ENCODE peak calls at places on chromosomes 5 and 9, in four cellular contexts. L is heart right ventricle, R is right lobe of liver, O is HCT116. J is an unnamed sample.

GRCh38 chr9:89021154-89021803 is 30.0 kb downstream of the S1PR3 start:
- DNase-seq in L (no peak), R (no peak), O (peak; percentile 19), J (peak; percentile 73)

GRCh38 chr5:72063219-72063819 is 44.0 kb upstream of the MAP1B start:
- DNase-seq in L (no peak), R (no peak), O (no peak), J (no peak)

GRCh38 chr9:137240321-137240840 is 706 bp upstream of the TUBB4B start:
- DNase-seq in L (peak; percentile 85), R (peak; percentile 78), O (no peak), J (peak; percentile 69)

GRCh38 chr9:96854877-96855273 is 561 bp upstream of the ZNF782 start:
- DNase-seq in L (no peak), R (no peak), O (no peak), J (no peak)

GRCh38 chr5:40853632-40854192 is 12.5 kb downstream of the CARD6 start:
- DNase-seq in L (no peak), R (no peak), O (no peak), J (no peak)

GRCh38 chr5:57887851-57888621 is 405.4 kb upstream of the ACTBL2 start:
- DNase-seq in L (no peak), R (no peak), O (peak; percentile 61), J (peak; percentile 61)

GRCh38 chr5:175821790-175822211 is 49.6 kb upstream of the CPLX2 start:
- DNase-seq in L (no peak), R (no peak), O (peak; percentile 89), J (peak; percentile 61)

GRCh38 chr5:135304352-135305221 is 94.4 kb downstream of the MACROH2A1 start:
- DNase-seq in L (no peak), R (no peak), O (no peak), J (peak; percentile 31)

GRCh38 chr9:15187589-15187988 is 119.4 kb downstream of the TTC39B start:
- DNase-seq in L (no peak), R (no peak), O (no peak), J (no peak)

GRCh38 chr5:112338681-112339337 is 80.3 kb downstream of the EPB41L4A start:
- DNase-seq in L (no peak), R (no peak), O (no peak), J (no peak)

GRCh38 chr9:95316794-95317118 is 753 bp downstream of the FANCC start:
- DNase-seq in L (peak; percentile 68), R (peak; percentile 85), O (peak; percentile 45), J (peak; percentile 89)

GRCh38 chr5:159061834-159062530 is 37.7 kb downstream of the EBF1 start:
- DNase-seq in L (no peak), R (peak; percentile 55), O (no peak), J (no peak)

GRCh38 chr9:116156621-116157314 is 3.2 kb downstream of the PAPPA start:
- DNase-seq in L (peak; percentile 63), R (no peak), O (no peak), J (peak; percentile 79)

GRCh38 chr5:177507165-177507564 is 2.5 kb downstream of the DOK3 start:
- DNase-seq in L (no peak), R (no peak), O (no peak), J (no peak)

GRCh38 chr9:78860806-78861475 is 564.0 kb downstream of the PSAT1 start:
- DNase-seq in L (no peak), R (no peak), O (no peak), J (no peak)

GRCh38 chr9:99001892-99002291 is 58.2 kb downstream of the COL15A1 start:
- DNase-seq in L (no peak), R (no peak), O (no peak), J (no peak)

GRCh38 chr9:77511525-77511924 is 136.6 kb downstream of the GNA14 start:
- DNase-seq in L (no peak), R (no peak), O (no peak), J (no peak)

GRCh38 chr5:2223303-2223702 is 340.6 kb upstream of the IRX4 start:
- DNase-seq in L (no peak), R (no peak), O (no peak), J (no peak)

GRCh38 chr9:14190240-14190639 is 123.7 kb downstream of the NFIB start:
- DNase-seq in L (no peak), R (no peak), O (no peak), J (no peak)

GRCh38 chr5:109448838-109449237 is 39.1 kb upstream of the PJA2 start:
- DNase-seq in L (no peak), R (no peak), O (no peak), J (no peak)

DNA sequence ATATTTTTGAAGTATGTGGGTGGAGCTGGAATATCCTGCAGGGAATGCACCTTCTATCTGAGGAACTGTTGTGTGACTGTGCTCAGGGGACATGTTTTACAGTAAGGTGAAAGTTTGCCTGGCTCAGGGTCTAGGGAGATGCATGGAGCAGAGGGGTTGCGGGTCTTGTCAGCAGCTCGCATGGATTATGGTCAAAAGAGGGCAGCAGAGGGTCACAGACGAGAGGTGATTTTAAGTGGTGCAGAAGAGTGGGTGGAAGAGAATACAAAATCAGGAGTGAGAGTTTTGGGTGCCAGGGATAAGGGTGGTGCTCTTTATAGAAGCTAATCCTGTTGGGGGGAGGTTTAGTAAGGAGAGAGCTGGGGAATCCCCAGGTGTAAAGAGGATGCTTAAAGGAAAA is 53.5 kb upstream of the GRIN3A start:
- DNase-seq in L (no peak), R (no peak), O (peak; percentile 10), J (peak; percentile 6)
- H3K27ac ChIP-seq in L (no peak overlapping the region), R (no peak overlapping the region), O (no peak overlapping the region), J (no peak overlapping the region)

GRCh38 chr5:77631166-77631582 is 7.3 kb downstream of the OTP start:
- DNase-seq in L (no peak), R (no peak), O (no peak), J (no peak)

GRCh38 chr5:77627869-77628674 is 10.4 kb downstream of the OTP start:
- DNase-seq in L (no peak), R (no peak), O (no peak), J (no peak)

GRCh38 chr5:77628840-77629552 is 9.5 kb downstream of the OTP start:
- DNase-seq in L (no peak), R (no peak), O (no peak), J (no peak)

GRCh38 chr5:77630246-77631165 is 8.0 kb downstream of the OTP start:
- DNase-seq in L (peak; percentile 44), R (peak; percentile 58), O (peak; percentile 61), J (peak; percentile 78)

DNA sequence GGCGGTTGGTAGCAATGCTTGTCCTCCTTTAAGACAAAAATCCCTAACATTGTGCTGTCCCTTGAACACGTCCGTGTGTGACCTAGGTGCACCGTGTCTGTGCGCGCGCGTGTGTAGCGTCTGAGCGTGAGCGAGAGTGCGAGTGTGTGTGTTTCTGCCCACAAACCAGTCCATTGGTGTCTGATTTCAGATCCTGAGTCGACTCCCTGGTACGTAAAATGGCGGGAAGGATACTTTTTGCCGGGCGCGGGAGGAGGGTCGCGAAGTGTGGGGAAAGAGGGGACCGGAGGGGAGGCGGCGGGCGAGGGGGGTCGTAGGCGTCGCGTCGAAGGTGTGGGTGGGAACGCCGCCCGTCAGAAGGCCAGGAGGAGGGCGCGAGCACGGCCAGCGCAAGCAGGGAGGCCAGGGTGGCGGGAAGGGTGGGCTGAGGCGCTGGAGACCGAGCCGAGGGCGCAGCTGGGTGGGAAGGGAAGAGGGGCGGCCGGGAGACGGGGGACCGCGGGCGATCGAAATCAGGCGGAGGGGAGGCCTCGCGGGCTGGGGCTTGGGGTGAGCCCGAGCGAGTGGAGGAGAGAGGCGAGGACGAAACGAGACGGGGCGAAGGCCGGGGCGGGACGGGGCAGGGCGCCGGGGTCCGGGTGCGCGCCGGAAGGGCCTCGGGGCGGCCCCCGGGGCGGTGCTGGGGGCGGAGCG is 8.8 kb downstream of the OTP start:
- DNase-seq in L (no peak), R (no peak), O (no peak), J (no peak)
- H3K27me3 ChIP-seq in L (peaks cover 99% of the 10 kb centered on the region), R (peaks cover 9% of the 10 kb centered on the region), O (no peaks in the 10 kb centered on the region), J (peaks cover 20% of the 10 kb centered on the region)

GRCh38 chr9:127534931-127535330 is 77.1 kb upstream of the STXBP1 start:
- DNase-seq in L (no peak), R (no peak), O (no peak), J (no peak)
- H3K4me1 ChIP-seq in L (peaks cover 11% of the 10 kb centered on the region), R (no peaks in the 10 kb centered on the region), O (peaks cover 16% of the 10 kb centered on the region), J (peaks cover 57% of the 10 kb centered on the region)

GRCh38 chr5:38796739-38797108 is 49.1 kb upstream of the OSMR start:
- DNase-seq in L (no peak), R (no peak), O (no peak), J (no peak)

GRCh38 chr5:38793099-38793498 is 52.7 kb upstream of the OSMR start:
- DNase-seq in L (no peak), R (no peak), O (no peak), J (no peak)

GRCh38 chr5:38797838-38798237 is 48.0 kb upstream of the OSMR start:
- DNase-seq in L (no peak), R (no peak), O (no peak), J (no peak)

GRCh38 chr5:38794986-38795385 is 50.8 kb upstream of the OSMR start:
- DNase-seq in L (no peak), R (no peak), O (no peak), J (no peak)

DNA sequence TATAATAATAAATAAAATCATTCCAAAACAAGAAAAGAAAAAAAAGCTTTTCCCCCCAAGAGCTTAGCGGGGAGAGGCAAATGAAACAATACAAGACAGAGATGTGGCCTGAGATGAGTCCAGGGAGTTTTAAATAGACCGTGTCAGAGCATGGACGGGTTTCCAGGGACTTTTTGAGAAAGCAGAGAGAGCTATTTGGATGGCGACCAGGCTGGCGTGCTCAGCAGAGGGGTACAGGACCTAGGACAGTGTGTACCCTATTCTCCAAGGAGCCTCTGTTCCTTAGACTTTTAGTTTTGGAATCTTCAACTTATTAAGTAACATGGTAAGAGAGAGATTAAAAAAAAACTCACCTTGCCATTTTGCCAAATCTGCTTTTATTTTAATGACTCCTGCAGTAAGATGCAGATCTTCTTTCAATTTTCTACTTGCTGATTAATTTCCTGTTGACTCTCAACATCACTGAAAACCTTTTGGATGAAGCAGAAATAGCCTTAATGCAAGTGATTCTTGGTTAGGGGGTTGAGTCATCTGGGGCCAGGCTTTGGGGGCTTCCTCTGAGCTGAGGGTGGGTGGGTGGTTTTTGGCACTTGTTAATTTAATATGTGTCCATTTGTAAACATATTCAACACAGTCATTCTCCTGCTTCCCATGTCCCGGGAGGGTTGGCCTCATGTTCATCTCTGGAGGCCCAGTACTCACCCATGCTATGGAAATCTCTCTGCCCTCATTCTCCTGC is 49.6 kb upstream of the OSMR start:
- DNase-seq in L (peak; percentile 25), R (no peak), O (no peak), J (no peak)
- H3K27ac ChIP-seq in L (peak overlapping the region; percentile 63), R (no peak overlapping the region), O (no peak overlapping the region), J (no peak overlapping the region)

GRCh38 chr5:62649025-62649424 is 70.4 kb downstream of the LRRC70 start:
- DNase-seq in L (no peak), R (no peak), O (no peak), J (no peak)
- H3K27me3 ChIP-seq in L (no peaks in the 10 kb centered on the region), R (no peaks in the 10 kb centered on the region), O (no peaks in the 10 kb centered on the region), J (no peaks in the 10 kb centered on the region)

DNA sequence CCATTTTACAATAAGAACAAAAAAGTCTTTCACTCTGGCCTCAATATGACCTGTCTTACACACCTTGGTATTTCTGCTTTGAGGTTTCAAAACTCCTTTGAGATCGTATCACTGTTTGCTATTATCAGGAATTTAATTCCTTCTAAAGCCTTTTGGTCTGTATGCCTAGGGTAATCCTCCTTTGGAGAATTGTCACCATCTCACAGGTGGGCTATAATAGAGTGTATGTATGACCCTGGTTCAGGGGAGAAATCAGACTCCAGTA is 13.7 kb downstream of the CMYA5 start:
- DNase-seq in L (no peak), R (no peak), O (no peak), J (no peak)
- H3K4me1 ChIP-seq in L (no peaks in the 10 kb centered on the region), R (no peaks in the 10 kb centered on the region), O (peaks cover 11% of the 10 kb centered on the region), J (no peaks in the 10 kb centered on the region)

J was measured in SJSA1.